ENCODE peak calls at places on chromosomes 7 and 10, in seven cellular contexts. S is globus pallidus; P is stimulated activated CD8-positive, alpha-beta memory T cell treated with anti-CD3 and anti-CD28 coated beads, Interleukin-4, amount 100 ng/mL, for 1 hour; W is T-cell; I is AG09309; D is mucosa of descending colon; F is NCI-H1417. O is an unnamed sample.

GRCh38 chr7:50673096-50673495 is 107.9 kb upstream of the DDC start:
- DNase-seq in S (no peak), P (no peak), W (no peak), I (no peak), D (no peak), F (no peak), O (no peak)

GRCh38 chr7:151552352-151553028 is 32.8 kb upstream of the RHEB start:
- DNase-seq in S (no peak), P (no peak), W (no peak), I (no peak), D (peak; percentile 46), F (peak; percentile 79), O (peak; percentile 85)

GRCh38 chr7:99499356-99499712 is 747 bp downstream of the ZNF394 start:
- DNase-seq in S (no peak), P (no peak), W (no peak), I (no peak), D (no peak), F (no peak), O (peak; percentile 10)

GRCh38 chr10:104639595-104640338 is 1.3 kb upstream of the SORCS3 start:
- DNase-seq in S (no peak), P (no peak), W (no peak), I (no peak), D (no peak), F (peak; percentile 26), O (peak; percentile 36)

GRCh38 chr7:129024125-129024524 is 30.8 kb downstream of the TNPO3 start:
- DNase-seq in S (no peak), P (no peak), W (no peak), I (no peak), D (no peak), F (no peak), O (no peak)

GRCh38 chr10:102368072-102368471 is 27.4 kb upstream of the NFKB2 start:
- DNase-seq in S (no peak), P (no peak), W (no peak), I (no peak), D (no peak), F (no peak), O (peak; percentile 77)

GRCh38 chr10:73647211-73647874 is 6.1 kb upstream of the MYOZ1 start:
- DNase-seq in S (peak; percentile 52), P (no peak), W (no peak), I (no peak), D (peak; percentile 69), F (no peak), O (no peak)

GRCh38 chr10:42475168-42476098 is 162.9 kb downstream of the ZNF33B start:
- DNase-seq in S (no peak), P (no peak), W (no peak), I (peak; percentile 32), D (no peak), F (peak; percentile 16), O (peak; percentile 19)

GRCh38 chr7:121558288-121558687 is 162.2 kb upstream of the FAM3C start:
- DNase-seq in S (peak; percentile 48), P (no peak), W (no peak), I (no peak), D (no peak), F (no peak), O (no peak)

GRCh38 chr10:86265236-86265876 is 101.2 kb downstream of the GRID1 start:
- DNase-seq in S (peak; percentile 31), P (no peak), W (no peak), I (no peak), D (no peak), F (peak; percentile 13), O (no peak)

GRCh38 chr10:102627446-102628293 is 16.6 kb upstream of the TRIM8 start:
- DNase-seq in S (peak; percentile 71), P (no peak), W (no peak), I (no peak), D (peak; percentile 60), F (no peak), O (peak; percentile 83)

GRCh38 chr7:46146454-46147255 is 225.6 kb upstream of the IGFBP3 start:
- DNase-seq in S (no peak), P (no peak), W (no peak), I (peak; percentile 91), D (no peak), F (no peak), O (peak; percentile 23)

GRCh38 chr7:40673285-40673684 is 538.5 kb downstream of the SUGCT start:
- DNase-seq in S (no peak), P (no peak), W (no peak), I (peak; percentile 62), D (no peak), F (no peak), O (peak; percentile 3)

GRCh38 chr10:60312818-60313588 is 76.7 kb downstream of the ANK3 start:
- DNase-seq in S (no peak), P (no peak), W (no peak), I (peak; percentile 38), D (no peak), F (no peak), O (no peak)

GRCh38 chr7:50304911-50305621 is 550 bp downstream of the IKZF1 start:
- DNase-seq in S (no peak), P (no peak), W (peak; percentile 65), I (no peak), D (peak; percentile 73), F (no peak), O (no peak)

GRCh38 chr10:82464419-82464818 is 589.4 kb downstream of the NRG3 start:
- DNase-seq in S (no peak), P (no peak), W (no peak), I (no peak), D (no peak), F (no peak), O (no peak)

GRCh38 chr10:73159038-73159648 is 8.7 kb downstream of the ECD start:
- DNase-seq in S (peak; percentile 56), P (no peak), W (peak; percentile 6), I (no peak), D (no peak), F (peak; percentile 14), O (peak; percentile 43)

GRCh38 chr7:85454904-85455303 is 268.0 kb upstream of the SEMA3D start:
- DNase-seq in S (no peak), P (no peak), W (no peak), I (no peak), D (no peak), F (no peak), O (no peak)